ENCODE peak calls at places on chromosome 1, in nine cellular contexts. G is cardiac fibroblast; D is GM12864; V is RWPE2; A is AG10803; X is CD8-positive, alpha-beta T cell; H is AG04449; O is left lung; R is mesendoderm. I is an unnamed sample.

GRCh38 chr1:84785231-84785630 is 95.0 kb upstream of the SSX2IP start:
- DNase-seq in G (no peak), D (no peak), V (no peak), A (no peak), X (no peak), H (no peak), O (no peak), R (no peak), I (no peak)

GRCh38 chr1:240114222-240114621 is 22.5 kb downstream of the FMN2 start:
- DNase-seq in G (no peak), D (no peak), V (no peak), A (no peak), X (no peak), H (no peak), O (no peak), R (peak; percentile 18), I (no peak)

GRCh38 chr1:151816964-151817730 is 11.9 kb upstream of the LINGO4 start:
- DNase-seq in G (no peak), D (no peak), V (no peak), A (no peak), X (no peak), H (no peak), O (no peak), R (no peak), I (no peak)

GRCh38 chr1:219324629-219325367 is 151.1 kb downstream of the LYPLAL1 start:
- DNase-seq in G (peak; percentile 96), D (peak; percentile 8), V (no peak), A (peak; percentile 87), X (no peak), H (peak; percentile 85), O (no peak), R (no peak), I (no peak)

GRCh38 chr1:91811363-91812025 is 74.5 kb downstream of the TGFBR3 start:
- DNase-seq in G (no peak), D (no peak), V (no peak), A (no peak), X (no peak), H (no peak), O (no peak), R (no peak), I (no peak)

GRCh38 chr1:109481646-109482045 is 2.1 kb upstream of the ATXN7L2 start:
- DNase-seq in G (no peak), D (no peak), V (no peak), A (no peak), X (no peak), H (no peak), O (no peak), R (no peak), I (no peak)

GRCh38 chr1:67632811-67633478 is 52.1 kb upstream of the GADD45A start:
- DNase-seq in G (no peak), D (no peak), V (no peak), A (no peak), X (no peak), H (no peak), O (no peak), R (no peak), I (no peak)

GRCh38 chr1:11711490-11711889 is 20.0 kb downstream of the DRAXIN start:
- DNase-seq in G (no peak), D (no peak), V (no peak), A (no peak), X (no peak), H (no peak), O (no peak), R (no peak), I (no peak)

GRCh38 chr1:42392255-42392654 is 11.7 kb downstream of the RIMKLA start:
- DNase-seq in G (no peak), D (no peak), V (no peak), A (no peak), X (no peak), H (no peak), O (no peak), R (no peak), I (no peak)

DNA sequence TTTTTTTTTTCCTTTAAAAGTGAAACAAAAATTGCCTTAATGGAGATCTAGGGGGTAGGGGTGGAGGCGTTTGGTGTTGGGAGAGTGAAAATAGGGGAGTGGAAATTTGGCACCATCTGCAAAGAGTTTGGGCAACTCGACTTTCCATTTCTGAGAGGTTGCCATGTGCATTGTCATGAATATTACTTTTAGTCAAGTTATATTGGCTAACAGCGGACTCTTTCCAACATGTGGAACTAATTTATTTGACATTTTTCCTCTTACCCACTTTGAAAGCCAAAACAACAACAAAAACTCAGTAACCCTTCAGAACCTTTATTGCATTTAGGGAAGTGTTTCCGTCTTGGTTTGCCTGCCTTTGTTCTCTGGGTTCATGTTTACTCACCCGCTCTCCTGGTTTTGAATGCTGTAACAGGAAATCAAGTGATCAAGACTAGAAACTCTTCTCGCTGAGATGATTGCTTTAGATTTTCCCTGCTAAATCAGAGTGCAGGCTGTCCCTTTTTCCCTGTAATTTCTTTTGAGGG is 70.4 kb downstream of the CACHD1 start:
- DNase-seq in G (peak; percentile 70), D (no peak), V (no peak), A (peak; percentile 81), X (no peak), H (no peak), O (no peak), R (peak; percentile 49), I (no peak)
- H3K4me3 ChIP-seq in G (no peak overlapping the region), D (no peak overlapping the region), V (no peak overlapping the region), A (peak overlapping the region; percentile 41), X (no peak overlapping the region), H (peak overlapping the region; percentile 19), O (no peak overlapping the region), R (no peak overlapping the region), I (no peak overlapping the region)

GRCh38 chr1:25898223-25899015 is 7.8 kb downstream of the STMN1 start:
- DNase-seq in G (no peak), D (no peak), V (no peak), A (no peak), X (no peak), H (no peak), O (no peak), R (no peak), I (no peak)
- H3K4me3 ChIP-seq in G (no peak overlapping the region), D (no peak overlapping the region), V (no peak overlapping the region), A (no peak overlapping the region), X (no peak overlapping the region), H (no peak overlapping the region), O (no peak overlapping the region), R (no peak overlapping the region), I (no peak overlapping the region)

DNA sequence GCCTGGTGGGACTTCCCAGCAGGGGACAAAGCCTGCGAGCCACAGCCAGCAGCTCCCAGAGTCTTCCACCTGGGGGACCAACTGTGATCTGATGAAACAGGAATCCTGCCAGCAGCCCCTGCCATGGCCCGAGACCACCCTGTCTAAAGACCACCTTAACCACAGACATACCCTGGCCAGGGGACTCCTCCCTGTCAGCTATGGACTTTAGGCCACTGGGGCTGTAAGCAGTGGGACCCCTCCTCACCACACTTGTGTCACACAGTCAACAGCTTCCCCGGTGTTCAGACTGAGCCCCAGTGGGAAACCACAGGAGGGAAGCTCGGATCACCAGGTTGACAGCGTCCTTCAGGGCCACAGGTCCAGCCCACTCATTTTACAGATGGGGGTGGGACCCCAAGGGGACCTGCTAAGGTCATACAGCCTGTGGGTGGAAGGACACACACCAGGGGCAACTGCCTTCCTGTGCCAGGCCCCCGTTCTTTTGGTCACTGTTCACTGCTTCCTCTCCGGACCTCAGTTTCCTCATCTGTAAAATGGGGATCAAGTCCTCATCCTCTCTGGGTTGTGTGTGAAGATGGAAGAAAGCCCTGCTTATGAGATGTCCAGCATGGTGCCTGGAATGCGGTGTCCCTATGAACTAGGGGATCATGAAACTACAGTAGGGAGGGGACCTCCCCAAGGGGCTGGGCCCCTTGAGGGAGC is 11.4 kb downstream of the EPHA2 start:
- DNase-seq in G (no peak), D (no peak), V (no peak), A (no peak), X (no peak), H (no peak), O (no peak), R (no peak), I (no peak)
- H3K4me3 ChIP-seq in G (no peak overlapping the region), D (no peak overlapping the region), V (peak overlapping the region; percentile 13), A (no peak overlapping the region), X (no peak overlapping the region), H (no peak overlapping the region), O (peak overlapping the region; percentile 21), R (no peak overlapping the region), I (no peak overlapping the region)

DNA sequence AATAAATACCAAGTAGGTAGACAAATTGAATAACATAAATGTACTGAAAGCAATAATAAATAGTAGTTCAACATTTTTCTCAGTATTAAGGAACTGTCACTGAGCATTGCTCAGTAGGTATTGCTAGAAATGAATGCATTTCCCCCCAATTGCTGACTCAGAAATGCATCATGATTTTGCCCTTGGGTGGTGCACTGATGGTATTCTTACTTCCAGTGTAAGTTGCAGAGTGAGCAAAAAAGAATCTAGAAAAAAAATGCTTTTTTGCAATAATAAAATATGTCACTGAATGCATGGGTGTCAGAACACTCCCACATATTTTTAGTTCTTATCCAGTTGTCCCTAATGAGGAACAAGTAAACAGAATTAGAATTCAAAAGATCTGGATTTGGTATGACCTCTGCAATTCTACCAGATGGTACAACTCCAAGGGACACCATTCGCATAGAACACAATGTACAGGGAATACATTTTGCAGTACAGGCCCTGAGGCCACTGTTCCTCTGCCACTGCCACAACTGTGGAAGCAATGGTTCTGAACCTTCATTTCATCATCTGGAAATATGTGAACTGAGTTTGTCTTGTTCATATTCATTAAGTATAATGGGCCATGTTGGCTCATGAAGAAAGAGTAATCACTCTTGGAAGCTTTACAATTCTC is 78.0 kb downstream of the ATP6V1G3 start:
- DNase-seq in G (peak; percentile 78), D (no peak), V (peak; percentile 31), A (peak; percentile 56), X (no peak), H (no peak), O (no peak), R (no peak), I (no peak)
- H3K4me3 ChIP-seq in G (no peak overlapping the region), D (no peak overlapping the region), V (no peak overlapping the region), A (no peak overlapping the region), X (no peak overlapping the region), H (no peak overlapping the region), O (no peak overlapping the region), R (no peak overlapping the region), I (no peak overlapping the region)

DNA sequence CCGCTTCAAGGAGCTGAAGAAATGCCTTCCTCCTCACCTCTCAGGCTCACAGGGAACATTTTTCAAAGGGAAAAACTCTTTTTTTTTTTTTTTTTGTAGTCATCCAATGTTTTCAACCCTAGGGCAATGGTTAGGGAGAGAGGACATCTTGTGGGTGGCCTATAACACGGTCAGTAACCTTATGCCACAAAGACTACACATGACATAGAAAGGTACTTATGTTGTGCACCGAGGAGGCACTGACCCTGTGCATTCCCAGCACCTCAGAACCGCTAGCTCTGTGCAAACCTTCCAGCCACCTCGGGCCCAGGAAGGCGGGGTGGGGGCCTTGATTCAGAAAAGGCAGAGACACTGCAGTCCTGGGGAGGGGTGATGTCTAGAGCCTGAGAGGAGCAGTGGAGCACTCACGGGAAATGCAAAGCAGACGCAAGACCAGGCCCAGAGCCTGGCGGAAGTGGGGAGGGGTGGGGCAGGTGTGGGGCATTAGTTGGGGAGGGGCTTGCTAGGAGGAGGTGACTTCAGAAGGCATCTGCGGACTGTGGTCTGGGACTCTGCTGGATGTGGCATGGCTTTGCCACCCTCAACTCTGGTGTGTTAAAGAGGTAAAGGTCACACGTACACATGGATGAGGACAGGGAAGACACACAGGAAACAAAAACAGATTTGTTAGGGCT is 68.6 kb downstream of the MDM4 start:
- DNase-seq in G (no peak), D (peak; percentile 30), V (no peak), A (no peak), X (peak; percentile 53), H (no peak), O (no peak), R (peak; percentile 66), I (peak; percentile 63)
- H3K4me3 ChIP-seq in G (no peak overlapping the region), D (no peak overlapping the region), V (no peak overlapping the region), A (no peak overlapping the region), X (no peak overlapping the region), H (no peak overlapping the region), O (no peak overlapping the region), R (no peak overlapping the region), I (no peak overlapping the region)

GRCh38 chr1:112507896-112508241 is 896 bp upstream of the WNT2B start:
- DNase-seq in G (no peak), D (no peak), V (no peak), A (no peak), X (no peak), H (no peak), O (peak; percentile 77), R (peak; percentile 68), I (peak; percentile 93)
- H3K4me3 ChIP-seq in G (peak overlapping the region; percentile 55), D (peak overlapping the region; percentile 49), V (peak overlapping the region; percentile 52), A (peak overlapping the region; percentile 58), X (peak overlapping the region; percentile 64), H (peak overlapping the region; percentile 67), O (peak overlapping the region; percentile 50), R (peak overlapping the region; percentile 17), I (peak overlapping the region; percentile 67)